ENCODE peak calls at places on chromosomes 1 and 21, in six cellular contexts. U is mesenchymal stem cell, Z is IMR-90, S is trophoblast cell, T is mesendoderm, Q is H1. D is an unnamed sample.

GRCh38 chr1:31390071-31390470 is 17.2 kb upstream of the FABP3 start:
- DNase-seq in U (no peak), Z (no peak), S (peak), T (no peak), Q (no peak), D (no peak)

GRCh38 chr1:113630340-113631327 is 128.7 kb downstream of the PHTF1 start:
- DNase-seq in U (no peak), Z (no peak), S (peak), T (peak), Q (peak), D (no peak)

GRCh38 chr1:18907021-18907913 is 4.9 kb upstream of the ALDH4A1 start:
- DNase-seq in U (peak), Z (peak), S (peak), T (peak), Q (peak), D (peak)

GRCh38 chr1:207047529-207047928 is 3.5 kb downstream of the YOD1 start:
- DNase-seq in U (no peak), Z (no peak), S (no peak), T (no peak), Q (no peak), D (no peak)

GRCh38 chr21:45096216-45096615 is 21.8 kb downstream of the ADARB1 start:
- DNase-seq in U (no peak), Z (no peak), S (no peak), T (peak), Q (no peak), D (no peak)

GRCh38 chr1:174991473-174991872 is 8.3 kb upstream of the CACYBP start:
- DNase-seq in U (no peak), Z (peak), S (no peak), T (no peak), Q (no peak), D (no peak)

GRCh38 chr1:3599286-3599811 is 12.0 kb downstream of the MEGF6 start:
- DNase-seq in U (no peak), Z (no peak), S (no peak), T (no peak), Q (no peak), D (no peak)

GRCh38 chr1:18535391-18536210 is 54.9 kb downstream of the KLHDC7A start:
- DNase-seq in U (no peak), Z (no peak), S (no peak), T (no peak), Q (peak), D (no peak)

GRCh38 chr1:206847946-206848345 is 17.5 kb upstream of the IL20 start:
- DNase-seq in U (no peak), Z (no peak), S (no peak), T (no peak), Q (no peak), D (no peak)

GRCh38 chr1:173195596-173196088 is 11.5 kb downstream of the TNFSF4 start:
- DNase-seq in U (no peak), Z (no peak), S (no peak), T (no peak), Q (no peak), D (no peak)

GRCh38 chr1:92442351-92442750 is 44.4 kb downstream of the GFI1 start:
- DNase-seq in U (no peak), Z (no peak), S (no peak), T (no peak), Q (no peak), D (no peak)

GRCh38 chr21:46559291-46559983 is 45.4 kb downstream of the S100B start:
- DNase-seq in U (no peak), Z (no peak), S (no peak), T (no peak), Q (peak), D (no peak)

GRCh38 chr1:72845342-72845741 is 563.0 kb upstream of the NEGR1 start:
- DNase-seq in U (peak), Z (no peak), S (peak), T (peak), Q (no peak), D (no peak)

GRCh38 chr21:26409735-26410134 is 163.4 kb downstream of the CYYR1 start:
- DNase-seq in U (no peak), Z (no peak), S (no peak), T (no peak), Q (no peak), D (no peak)

GRCh38 chr1:231058416-231059109 is 18.5 kb upstream of the FAM89A start:
- DNase-seq in U (no peak), Z (no peak), S (no peak), T (no peak), Q (no peak), D (no peak)

GRCh38 chr1:115676498-115677171 is 34.9 kb downstream of the VANGL1 start:
- DNase-seq in U (no peak), Z (no peak), S (no peak), T (no peak), Q (no peak), D (peak)

GRCh38 chr1:153190373-153190772 is 12.9 kb upstream of the LELP1 start:
- DNase-seq in U (no peak), Z (no peak), S (peak), T (peak), Q (no peak), D (no peak)

GRCh38 chr1:2437617-2438016 is 25.3 kb upstream of the PEX10 start:
- DNase-seq in U (no peak), Z (no peak), S (no peak), T (no peak), Q (no peak), D (no peak)

GRCh38 chr1:71269823-71270222 is 189.0 kb upstream of the ZRANB2 start:
- DNase-seq in U (no peak), Z (no peak), S (no peak), T (no peak), Q (no peak), D (no peak)

GRCh38 chr1:12615916-12616708 is 1.9 kb downstream of the DHRS3 start:
- DNase-seq in U (peak), Z (peak), S (peak), T (peak), Q (peak), D (no peak)

GRCh38 chr1:55868026-55868425 is 652.9 kb upstream of the USP24 start:
- DNase-seq in U (peak), Z (peak), S (no peak), T (no peak), Q (no peak), D (no peak)

GRCh38 chr1:77975386-77975785 is 3.5 kb downstream of the FUBP1 start:
- DNase-seq in U (peak), Z (peak), S (no peak), T (no peak), Q (no peak), D (no peak)

GRCh38 chr1:232290570-232290969 is 339.4 kb downstream of the SIPA1L2 start:
- DNase-seq in U (no peak), Z (no peak), S (no peak), T (no peak), Q (no peak), D (no peak)

GRCh38 chr1:54280652-54281051 is 80.7 kb downstream of the MRPL37 start:
- DNase-seq in U (peak), Z (peak), S (no peak), T (no peak), Q (no peak), D (no peak)

GRCh38 chr1:87135313-87135712 is 193.4 kb upstream of the LMO4 start:
- DNase-seq in U (no peak), Z (no peak), S (no peak), T (no peak), Q (no peak), D (no peak)

GRCh38 chr1:59128239-59128736 is 168.6 kb upstream of the FGGY start:
- DNase-seq in U (no peak), Z (peak), S (no peak), T (no peak), Q (no peak), D (no peak)

GRCh38 chr1:23645338-23645737 is 46.3 kb upstream of the RPL11 start:
- DNase-seq in U (no peak), Z (no peak), S (no peak), T (no peak), Q (no peak), D (no peak)

GRCh38 chr1:59081795-59082194 is 215.1 kb upstream of the FGGY start:
- DNase-seq in U (no peak), Z (no peak), S (no peak), T (no peak), Q (no peak), D (no peak)

GRCh38 chr1:31587720-31588423 is 11.6 kb downstream of the TINAGL1 start:
- DNase-seq in U (peak), Z (no peak), S (no peak), T (peak), Q (peak), D (peak)

GRCh38 chr1:160459056-160459455 is 58.7 kb downstream of the VANGL2 start:
- DNase-seq in U (no peak), Z (no peak), S (peak), T (peak), Q (no peak), D (no peak)

GRCh38 chr1:201552941-201553341 is 14.0 kb downstream of the NAV1 start:
- DNase-seq in U (peak), Z (peak), S (no peak), T (no peak), Q (no peak), D (no peak)

GRCh38 chr1:168892945-168893344 is 163.9 kb upstream of the DPT start:
- DNase-seq in U (no peak), Z (no peak), S (no peak), T (no peak), Q (no peak), D (no peak)
- H3K4me3 ChIP-seq in U (peak), Z (no peak), S (no peak), T (no peak), Q (no peak), D (no peak)

GRCh38 chr1:225882008-225882698 is at the start of gene TMEM63A:
- DNase-seq in U (peak), Z (peak), S (peak), T (peak), Q (peak), D (peak)
- H3K4ac ChIP-seq in U (peak), Z (peak), S (peak), T (peak), Q (peak), D (peak)

GRCh38 chr1:36421649-36422048 is 23.9 kb upstream of the LSM10 start:
- DNase-seq in U (no peak), Z (no peak), S (no peak), T (no peak), Q (no peak), D (no peak)

GRCh38 chr1:36420409-36420808 is 22.7 kb upstream of the LSM10 start:
- DNase-seq in U (no peak), Z (no peak), S (no peak), T (no peak), Q (no peak), D (no peak)

GRCh38 chr1:36419158-36419557 is 21.4 kb upstream of the LSM10 start:
- DNase-seq in U (no peak), Z (no peak), S (no peak), T (no peak), Q (no peak), D (no peak)

GRCh38 chr1:36419569-36419968 is 21.9 kb upstream of the LSM10 start:
- DNase-seq in U (no peak), Z (peak), S (no peak), T (no peak), Q (no peak), D (no peak)

DNA sequence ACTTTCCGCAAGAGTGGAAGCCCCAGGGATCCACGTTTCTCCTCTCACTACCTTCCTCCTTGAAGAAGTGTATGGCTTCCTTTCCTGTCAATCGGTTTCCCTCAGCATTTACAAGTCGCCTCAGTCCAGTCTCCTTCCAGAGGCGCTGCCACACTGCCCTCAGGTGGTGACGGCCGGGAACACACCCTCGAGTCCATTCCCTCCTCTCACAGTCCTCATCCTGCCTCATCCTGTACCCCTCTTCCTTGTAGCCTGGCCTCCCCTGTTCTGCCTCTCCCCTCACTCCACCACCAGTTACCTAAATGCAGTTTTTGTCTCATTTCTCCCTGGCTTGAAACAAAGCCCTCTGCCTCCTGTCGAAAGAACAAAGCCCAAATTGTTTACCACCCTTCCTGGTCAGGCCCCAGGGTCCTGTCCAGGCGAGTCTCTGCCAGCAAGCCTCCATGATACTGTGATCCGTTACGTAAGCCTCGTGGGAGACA is 23.2 kb upstream of the LSM10 start:
- DNase-seq in U (peak), Z (peak), S (peak), T (peak), Q (peak), D (peak)
- H2AK5ac ChIP-seq in U (peak), Z (peak), S (no peak), T (no peak), Q (no peak), D (no peak)

GRCh38 chr21:42390696-42391095 is 5.2 kb downstream of the TMPRSS3 start:
- DNase-seq in U (no peak), Z (no peak), S (no peak), T (no peak), Q (no peak), D (no peak)

GRCh38 chr21:42391297-42391696 is 4.6 kb downstream of the TMPRSS3 start:
- DNase-seq in U (no peak), Z (no peak), S (no peak), T (no peak), Q (no peak), D (no peak)

GRCh38 chr21:42393443-42393950 is 2.4 kb downstream of the TMPRSS3 start:
- DNase-seq in U (no peak), Z (no peak), S (no peak), T (no peak), Q (no peak), D (no peak)

GRCh38 chr21:42395302-42395701 is 550 bp downstream of the TMPRSS3 start:
- DNase-seq in U (no peak), Z (no peak), S (no peak), T (no peak), Q (no peak), D (no peak)

GRCh38 chr21:42392731-42393442 is 3.0 kb downstream of the TMPRSS3 start:
- DNase-seq in U (no peak), Z (no peak), S (peak), T (no peak), Q (no peak), D (no peak)
- H3K4me3 ChIP-seq in U (no peak), Z (no peak), S (no peak), T (no peak), Q (no peak), D (no peak)

GRCh38 chr1:29502225-29502755 is 266.0 kb downstream of the PTPRU start:
- DNase-seq in U (no peak), Z (no peak), S (no peak), T (no peak), Q (peak), D (no peak)
- H3K4ac ChIP-seq in U (no peak), Z (no peak), S (no peak), T (no peak), Q (peak), D (no peak)

D was measured in neuronal stem cell.